ENCODE peak calls at places on chromosome 10, in eight cellular contexts. Y is central memory CD4-positive, alpha-beta T cell; N is HS-27A; B is lung microvascular endothelial cell; E is H7; L is HT-29; P is stimulated activated CD8-positive, alpha-beta memory T cell treated with anti-CD3 and anti-CD28 coated beads, Interleukin-12 subunit alpha, Interleukin-12 subunit beta, amount 100 ng/mL, for 1 hour; S is NCI-H1105 treated with DMSO at 0.1 percent for 48 hours. A is an unnamed sample.

GRCh38 chr10:77756319-77757232 is 119.0 kb upstream of the KCNMA1 start:
- DNase-seq in Y (no peak), N (peak; percentile 31), B (peak; percentile 84), E (peak; percentile 81), L (peak; percentile 75), P (no peak), S (peak; percentile 26), A (no peak)

GRCh38 chr10:132414402-132415016 is 17.5 kb downstream of the PWWP2B start:
- DNase-seq in Y (no peak), N (no peak), B (no peak), E (peak; percentile 64), L (no peak), P (no peak), S (no peak), A (no peak)

GRCh38 chr10:62580396-62580795 is 206.2 kb downstream of the ZNF365 start:
- DNase-seq in Y (no peak), N (no peak), B (no peak), E (no peak), L (no peak), P (no peak), S (no peak), A (no peak)

GRCh38 chr10:76202777-76203176 is 771.4 kb downstream of the LRMDA start:
- DNase-seq in Y (no peak), N (no peak), B (no peak), E (no peak), L (no peak), P (no peak), S (no peak), A (no peak)

GRCh38 chr10:129605986-129606518 is 139.0 kb downstream of the MGMT start:
- DNase-seq in Y (no peak), N (no peak), B (no peak), E (peak; percentile 60), L (no peak), P (no peak), S (peak; percentile 80), A (no peak)

GRCh38 chr10:17003151-17003550 is 126.5 kb downstream of the CUBN start:
- DNase-seq in Y (peak; percentile 82), N (no peak), B (peak; percentile 97), E (no peak), L (peak; percentile 59), P (peak; percentile 63), S (no peak), A (no peak)

GRCh38 chr10:117373848-117374505 is 1.3 kb downstream of the PDZD8 start:
- DNase-seq in Y (peak; percentile 56), N (no peak), B (peak; percentile 48), E (peak; percentile 49), L (peak; percentile 72), P (peak; percentile 6), S (no peak), A (peak; percentile 22)

GRCh38 chr10:24526085-24526649 is 197.5 kb downstream of the ARHGAP21 start:
- DNase-seq in Y (no peak), N (no peak), B (no peak), E (no peak), L (no peak), P (no peak), S (no peak), A (no peak)

GRCh38 chr10:114998993-114999392 is 61.0 kb downstream of the TRUB1 start:
- DNase-seq in Y (no peak), N (no peak), B (no peak), E (no peak), L (no peak), P (no peak), S (no peak), A (no peak)

GRCh38 chr10:75542084-75542483 is 110.7 kb downstream of the LRMDA start:
- DNase-seq in Y (no peak), N (no peak), B (no peak), E (no peak), L (no peak), P (no peak), S (no peak), A (no peak)

GRCh38 chr10:79358811-79359210 is 11.5 kb downstream of the PPIF start:
- DNase-seq in Y (no peak), N (no peak), B (no peak), E (no peak), L (peak; percentile 40), P (no peak), S (no peak), A (peak; percentile 6)

GRCh38 chr10:118983263-118983662 is 46.3 kb upstream of the NANOS1 start:
- DNase-seq in Y (no peak), N (no peak), B (no peak), E (no peak), L (no peak), P (no peak), S (peak; percentile 49), A (no peak)

GRCh38 chr10:107686095-107686494 is 521.6 kb upstream of the SORCS1 start:
- DNase-seq in Y (no peak), N (no peak), B (no peak), E (no peak), L (no peak), P (no peak), S (no peak), A (peak; percentile 13)

GRCh38 chr10:122142652-122143237 is 128.4 kb upstream of the BTBD16 start:
- DNase-seq in Y (no peak), N (no peak), B (peak; percentile 43), E (peak; percentile 96), L (no peak), P (no peak), S (no peak), A (no peak)

GRCh38 chr10:119412244-119412750 is 130.2 kb downstream of the RGS10 start:
- DNase-seq in Y (no peak), N (no peak), B (peak; percentile 78), E (no peak), L (peak; percentile 61), P (no peak), S (no peak), A (no peak)

GRCh38 chr10:78457804-78458483 is 424.3 kb downstream of the RPS24 start:
- DNase-seq in Y (no peak), N (peak; percentile 19), B (peak; percentile 22), E (no peak), L (no peak), P (no peak), S (no peak), A (no peak)

GRCh38 chr10:87622290-87623004 is 37.2 kb upstream of the PAPSS2 start:
- DNase-seq in Y (no peak), N (no peak), B (no peak), E (peak; percentile 10), L (no peak), P (no peak), S (no peak), A (no peak)

GRCh38 chr10:48439581-48440041 is 133.1 kb downstream of the MAPK8 start:
- DNase-seq in Y (no peak), N (no peak), B (peak; percentile 67), E (peak; percentile 46), L (no peak), P (no peak), S (no peak), A (no peak)

GRCh38 chr10:14740684-14741247 is 33.9 kb downstream of the FAM107B start:
- DNase-seq in Y (no peak), N (no peak), B (peak; percentile 5), E (no peak), L (no peak), P (no peak), S (no peak), A (peak; percentile 41)

GRCh38 chr10:12716042-12716441 is 285.5 kb downstream of the CCDC3 start:
- DNase-seq in Y (no peak), N (no peak), B (no peak), E (no peak), L (no peak), P (no peak), S (no peak), A (no peak)

GRCh38 chr10:83222832-83223742 is 916.2 kb upstream of the GHITM start:
- DNase-seq in Y (no peak), N (no peak), B (no peak), E (peak; percentile 17), L (no peak), P (no peak), S (no peak), A (no peak)

GRCh38 chr10:43124574-43125273 is 13.5 kb upstream of the CSGALNACT2 start:
- DNase-seq in Y (no peak), N (no peak), B (no peak), E (peak; percentile 33), L (no peak), P (no peak), S (no peak), A (no peak)

GRCh38 chr10:79056361-79056735 is 12.4 kb upstream of the ZMIZ1 start:
- DNase-seq in Y (no peak), N (no peak), B (no peak), E (no peak), L (no peak), P (no peak), S (no peak), A (no peak)

GRCh38 chr10:121442086-121442485 is 156.2 kb downstream of the FGFR2 start:
- DNase-seq in Y (no peak), N (no peak), B (no peak), E (no peak), L (no peak), P (no peak), S (no peak), A (no peak)

GRCh38 chr10:32376780-32377179 is 29.8 kb upstream of the EPC1 start:
- DNase-seq in Y (no peak), N (no peak), B (no peak), E (no peak), L (no peak), P (no peak), S (no peak), A (no peak)

GRCh38 chr10:13328588-13328987 is 19.5 kb downstream of the SEPHS1 start:
- DNase-seq in Y (no peak), N (no peak), B (no peak), E (no peak), L (no peak), P (no peak), S (no peak), A (no peak)

GRCh38 chr10:70974351-70974901 is 86.1 kb upstream of the PCBD1 start:
- DNase-seq in Y (no peak), N (no peak), B (no peak), E (no peak), L (no peak), P (no peak), S (no peak), A (no peak)

GRCh38 chr10:29160110-29160669 is 128.7 kb upstream of the LYZL1 start:
- DNase-seq in Y (no peak), N (peak; percentile 43), B (peak; percentile 72), E (no peak), L (peak; percentile 48), P (no peak), S (no peak), A (no peak)

GRCh38 chr10:79424221-79425073 is 21.0 kb downstream of the ZCCHC24 start:
- DNase-seq in Y (no peak), N (no peak), B (no peak), E (no peak), L (no peak), P (no peak), S (no peak), A (no peak)

GRCh38 chr10:13528138-13528874 is 508 bp downstream of the BEND7 start:
- DNase-seq in Y (no peak), N (no peak), B (peak; percentile 30), E (peak; percentile 82), L (no peak), P (no peak), S (no peak), A (no peak)

GRCh38 chr10:128160335-128160734 is 34.1 kb upstream of the MKI67 start:
- DNase-seq in Y (no peak), N (no peak), B (no peak), E (peak; percentile 28), L (no peak), P (no peak), S (no peak), A (no peak)

GRCh38 chr10:69333205-69333604 is 54.9 kb downstream of the HK1 start:
- DNase-seq in Y (no peak), N (no peak), B (no peak), E (peak; percentile 80), L (peak; percentile 80), P (no peak), S (no peak), A (no peak)

GRCh38 chr10:112793197-112793921 is 156.7 kb upstream of the TCF7L2 start:
- DNase-seq in Y (no peak), N (no peak), B (no peak), E (no peak), L (peak; percentile 80), P (no peak), S (peak; percentile 33), A (no peak)

GRCh38 chr10:62924344-62924748 is 108.2 kb upstream of the EGR2 start:
- DNase-seq in Y (no peak), N (no peak), B (no peak), E (peak; percentile 82), L (no peak), P (no peak), S (peak; percentile 21), A (no peak)

A was measured in memory B cell.